ENCODE peak calls at places on chromosomes 3 and 15, in four cellular contexts. J is GM03348, T is left cardiac atrium, V is Caki2. X is an unnamed sample.

GRCh38 chr3:64291956-64292355 is 66.7 kb upstream of the PRICKLE2 start:
- DNase-seq in T (no peak), V (no peak), J (peak; percentile 69), X (no peak)

GRCh38 chr3:69282191-69282590 is 103.7 kb downstream of the FRMD4B start:
- DNase-seq in T (no peak), J (no peak), V (no peak), X (no peak)

GRCh38 chr3:42369304-42369703 is 41.1 kb downstream of the LYZL4 start:
- DNase-seq in V (no peak), J (no peak), T (peak; percentile 55), X (peak; percentile 41)

GRCh38 chr15:100941536-100941935 is 22.4 kb downstream of the LRRK1 start:
- DNase-seq in J (no peak), V (no peak), T (no peak), X (peak; percentile 42)

GRCh38 chr15:71221417-71221816 is 106.1 kb downstream of the THSD4 start:
- DNase-seq in J (no peak), T (no peak), V (no peak), X (no peak)

GRCh38 chr3:47573190-47574172 is 5.2 kb downstream of the CSPG5 start:
- DNase-seq in T (no peak), J (no peak), V (no peak), X (no peak)

GRCh38 chr3:39275052-39275451 is 4.8 kb downstream of the CX3CR1 start:
- DNase-seq in T (no peak), V (no peak), J (no peak), X (no peak)

GRCh38 chr15:49895337-49896223 is 223.5 kb downstream of the ATP8B4 start:
- DNase-seq in J (peak; percentile 44), V (no peak), T (no peak), X (no peak)

GRCh38 chr3:182713743-182714517 is 79.4 kb upstream of the ATP11B start:
- DNase-seq in T (no peak), V (peak; percentile 34), J (peak; percentile 75), X (peak; percentile 29)